ENCODE peak calls at places on chromosomes 4 and X, in six cellular contexts. B, V, T, P, Y and S are unnamed samples.

GRCh38 chr4:187090401-187090800 is 366.7 kb upstream of the FAT1 start:
- DNase-seq in B (no peak), V (no peak), T (no peak), P (no peak), Y (no peak), S (no peak)

GRCh38 chr4:108821056-108821925 is 58.4 kb upstream of the ETNPPL start:
- DNase-seq in B (no peak), V (no peak), T (no peak), P (no peak), Y (no peak), S (no peak)

GRCh38 chrX:70038515-70038914 is 11.2 kb downstream of the AWAT2 start:
- DNase-seq in B (no peak), V (no peak), T (no peak), P (no peak), Y (no peak), S (no peak)

GRCh38 chr4:87363552-87363951 is 27.4 kb downstream of the HSD17B11 start:
- DNase-seq in B (no peak), V (no peak), T (no peak), P (no peak), Y (no peak), S (no peak)

GRCh38 chr4:75722417-75722816 is 2.0 kb upstream of the USO1 start:
- DNase-seq in B (no peak), V (no peak), T (no peak), P (no peak), Y (no peak), S (no peak)

GRCh38 chr4:158578476-158578875 is 56.8 kb downstream of the RXFP1 start:
- DNase-seq in B (no peak), V (no peak), T (no peak), P (peak), Y (no peak), S (no peak)

GRCh38 chr4:42655921-42656735 is 777 bp downstream of the ATP8A1 start:
- DNase-seq in B (no peak), V (peak), T (peak), P (peak), Y (no peak), S (peak)

GRCh38 chrX:26100421-26100920 is 37.7 kb upstream of the MAGEB18 start:
- DNase-seq in B (no peak), V (no peak), T (no peak), P (no peak), Y (no peak), S (no peak)